ENCODE peak calls at places on chromosomes 11 and 22, in seven cellular contexts. One of them, this sample, is unnamed.

GRCh38 chr11:6572215-6572614 is 31.2 kb downstream of the RRP8 start:
- DNase-seq in mesendoderm: no peak
- DNase-seq in neuronal stem cell: no peak
- DNase-seq in trophoblast cell: no peak
- DNase-seq in IMR-90: peak; percentile 84
- DNase-seq in H1: no peak
- DNase-seq in H9: no peak
- DNase-seq in this sample: no peak

GRCh38 chr11:65532388-65533064 is 7.6 kb downstream of the SCYL1 start:
- DNase-seq in H1: no peak
- DNase-seq in trophoblast cell: no peak
- DNase-seq in IMR-90: no peak
- DNase-seq in neuronal stem cell: no peak
- DNase-seq in H9: no peak
- DNase-seq in mesendoderm: no peak
- DNase-seq in this sample: no peak

GRCh38 chr11:44651535-44652130 is 75.1 kb upstream of the TSPAN18 start:
- DNase-seq in trophoblast cell: no peak
- DNase-seq in H1: no peak
- DNase-seq in H9: no peak
- DNase-seq in mesendoderm: no peak
- DNase-seq in neuronal stem cell: no peak
- DNase-seq in IMR-90: no peak
- DNase-seq in this sample: no peak

GRCh38 chr11:66970808-66971442 is 4.2 kb upstream of the C11orf86 start:
- DNase-seq in neuronal stem cell: no peak
- DNase-seq in mesendoderm: peak; percentile 23
- DNase-seq in H1: no peak
- DNase-seq in H9: no peak
- DNase-seq in IMR-90: peak; percentile 100
- DNase-seq in trophoblast cell: peak; percentile 80
- DNase-seq in this sample: no peak

GRCh38 chr11:72229336-72229924 is 4.9 kb downstream of the INPPL1 start:
- DNase-seq in H1: no peak
- DNase-seq in H9: no peak
- DNase-seq in neuronal stem cell: no peak
- DNase-seq in mesendoderm: no peak
- DNase-seq in IMR-90: no peak
- DNase-seq in trophoblast cell: no peak
- DNase-seq in this sample: no peak

GRCh38 chr11:32002311-32002710 is 88.6 kb upstream of the RCN1 start:
- DNase-seq in mesendoderm: no peak
- DNase-seq in H9: no peak
- DNase-seq in trophoblast cell: no peak
- DNase-seq in neuronal stem cell: no peak
- DNase-seq in H1: no peak
- DNase-seq in IMR-90: no peak
- DNase-seq in this sample: no peak

GRCh38 chr11:35111171-35112055 is 27.6 kb upstream of the CD44 start:
- DNase-seq in H1: no peak
- DNase-seq in H9: no peak
- DNase-seq in mesendoderm: no peak
- DNase-seq in IMR-90: peak; percentile 92
- DNase-seq in neuronal stem cell: no peak
- DNase-seq in trophoblast cell: peak; percentile 27
- DNase-seq in this sample: no peak

GRCh38 chr11:12815150-12815523 is 140.9 kb downstream of the TEAD1 start:
- DNase-seq in H1: no peak
- DNase-seq in mesendoderm: no peak
- DNase-seq in neuronal stem cell: no peak
- DNase-seq in H9: no peak
- DNase-seq in IMR-90: no peak
- DNase-seq in trophoblast cell: no peak
- DNase-seq in this sample: no peak

GRCh38 chr22:49132009-49132408 is 695.7 kb downstream of the BRD1 start:
- DNase-seq in trophoblast cell: no peak
- DNase-seq in H9: no peak
- DNase-seq in neuronal stem cell: no peak
- DNase-seq in H1: no peak
- DNase-seq in mesendoderm: no peak
- DNase-seq in IMR-90: no peak
- DNase-seq in this sample: no peak

GRCh38 chr22:48574776-48575566 is 1252.7 kb downstream of the BRD1 start:
- DNase-seq in H9: peak; percentile 82
- DNase-seq in neuronal stem cell: peak; percentile 74
- DNase-seq in trophoblast cell: no peak
- DNase-seq in H1: peak; percentile 33
- DNase-seq in IMR-90: no peak
- DNase-seq in mesendoderm: peak; percentile 83
- DNase-seq in this sample: no peak

GRCh38 chr11:46912526-46913150 is 5.7 kb downstream of the LRP4 start:
- DNase-seq in trophoblast cell: no peak
- DNase-seq in H9: peak; percentile 92
- DNase-seq in IMR-90: no peak
- DNase-seq in mesendoderm: peak; percentile 97
- DNase-seq in neuronal stem cell: peak; percentile 62
- DNase-seq in H1: peak; percentile 70
- DNase-seq in this sample: no peak

GRCh38 chr22:26615830-26616435 is 1.9 kb downstream of the CRYBB1 start:
- DNase-seq in H9: no peak
- DNase-seq in IMR-90: no peak
- DNase-seq in neuronal stem cell: no peak
- DNase-seq in H1: no peak
- DNase-seq in trophoblast cell: no peak
- DNase-seq in mesendoderm: no peak
- DNase-seq in this sample: no peak

GRCh38 chr11:47858169-47858543 is 10.0 kb upstream of the NUP160 start:
- DNase-seq in H9: no peak
- DNase-seq in IMR-90: peak; percentile 72
- DNase-seq in neuronal stem cell: no peak
- DNase-seq in mesendoderm: no peak
- DNase-seq in trophoblast cell: no peak
- DNase-seq in H1: no peak
- DNase-seq in this sample: no peak

GRCh38 chr11:46916669-46917108 is 1.7 kb downstream of the LRP4 start:
- DNase-seq in H1: no peak
- DNase-seq in H9: peak; percentile 70
- DNase-seq in neuronal stem cell: no peak
- DNase-seq in mesendoderm: peak; percentile 92
- DNase-seq in IMR-90: peak; percentile 78
- DNase-seq in trophoblast cell: no peak
- DNase-seq in this sample: no peak

GRCh38 chr22:27349456-27349855 is 452.1 kb downstream of the MN1 start:
- DNase-seq in mesendoderm: no peak
- DNase-seq in neuronal stem cell: no peak
- DNase-seq in H9: no peak
- DNase-seq in trophoblast cell: no peak
- DNase-seq in H1: no peak
- DNase-seq in IMR-90: peak; percentile 47
- DNase-seq in this sample: no peak

GRCh38 chr22:50304528-50305392 is 2.7 kb downstream of the PLXNB2 start:
- DNase-seq in IMR-90: no peak
- DNase-seq in neuronal stem cell: no peak
- DNase-seq in mesendoderm: no peak
- DNase-seq in H1: no peak
- DNase-seq in trophoblast cell: no peak
- DNase-seq in H9: no peak
- DNase-seq in this sample: no peak

GRCh38 chr11:35794850-35795249 is 132.3 kb downstream of the TRIM44 start:
- DNase-seq in mesendoderm: peak; percentile 26
- DNase-seq in H1: no peak
- DNase-seq in trophoblast cell: peak; percentile 18
- DNase-seq in H9: no peak
- DNase-seq in IMR-90: peak; percentile 88
- DNase-seq in neuronal stem cell: no peak
- DNase-seq in this sample: no peak

GRCh38 chr22:36457688-36458450 is 23.6 kb downstream of the TXN2 start:
- DNase-seq in trophoblast cell: no peak
- DNase-seq in H9: peak; percentile 58
- DNase-seq in neuronal stem cell: no peak
- DNase-seq in H1: no peak
- DNase-seq in IMR-90: no peak
- DNase-seq in mesendoderm: no peak
- DNase-seq in this sample: no peak

DNA sequence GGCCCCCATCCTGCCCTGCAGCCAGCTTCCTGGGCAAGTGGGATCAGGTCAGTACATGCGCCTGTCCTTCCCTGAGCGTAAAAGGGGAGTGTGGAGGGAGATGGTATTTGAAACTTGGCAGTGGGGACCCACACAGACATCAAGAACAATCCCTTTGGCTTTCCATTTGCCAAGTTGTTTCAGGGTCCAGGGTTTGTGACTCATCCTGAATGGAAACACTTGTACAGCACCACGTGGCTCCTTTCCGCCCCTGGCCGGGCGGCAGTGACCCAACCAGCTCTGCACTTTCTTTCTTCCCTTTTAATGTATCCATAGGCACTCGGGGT is 190.1 kb downstream of the SNX19 start:
- DNase-seq in mesendoderm: no peak
- DNase-seq in trophoblast cell: no peak
- DNase-seq in H9: no peak
- DNase-seq in neuronal stem cell: no peak
- DNase-seq in H1: no peak
- DNase-seq in IMR-90: peak; percentile 65
- DNase-seq in this sample: no peak
- H3K27ac ChIP-seq in mesendoderm: no peak overlapping the region
- H3K27ac ChIP-seq in trophoblast cell: no peak overlapping the region
- H3K27ac ChIP-seq in H9: no peak overlapping the region
- H3K27ac ChIP-seq in neuronal stem cell: no peak overlapping the region
- H3K27ac ChIP-seq in H1: no peak overlapping the region
- H3K27ac ChIP-seq in IMR-90: peak overlapping the region; percentile 31
- H3K27ac ChIP-seq in this sample: no peak overlapping the region

GRCh38 chr11:116694017-116694725 is 78.6 kb downstream of the BUD13 start:
- DNase-seq in mesendoderm: no peak
- DNase-seq in IMR-90: no peak
- DNase-seq in H9: no peak
- DNase-seq in H1: no peak
- DNase-seq in trophoblast cell: no peak
- DNase-seq in neuronal stem cell: no peak
- DNase-seq in this sample: no peak

GRCh38 chr11:116695657-116696254 is 77.0 kb downstream of the BUD13 start:
- DNase-seq in IMR-90: no peak
- DNase-seq in H9: no peak
- DNase-seq in mesendoderm: no peak
- DNase-seq in trophoblast cell: no peak
- DNase-seq in neuronal stem cell: no peak
- DNase-seq in H1: no peak
- DNase-seq in this sample: no peak

GRCh38 chr11:116693206-116694016 is 79.4 kb downstream of the BUD13 start:
- DNase-seq in neuronal stem cell: no peak
- DNase-seq in mesendoderm: no peak
- DNase-seq in H1: no peak
- DNase-seq in IMR-90: no peak
- DNase-seq in H9: no peak
- DNase-seq in trophoblast cell: peak; percentile 74
- DNase-seq in this sample: no peak

GRCh38 chr11:116696381-116696941 is 76.3 kb downstream of the BUD13 start:
- DNase-seq in mesendoderm: peak; percentile 73
- DNase-seq in H1: no peak
- DNase-seq in H9: peak; percentile 94
- DNase-seq in IMR-90: no peak
- DNase-seq in trophoblast cell: peak; percentile 17
- DNase-seq in neuronal stem cell: no peak
- DNase-seq in this sample: no peak

DNA sequence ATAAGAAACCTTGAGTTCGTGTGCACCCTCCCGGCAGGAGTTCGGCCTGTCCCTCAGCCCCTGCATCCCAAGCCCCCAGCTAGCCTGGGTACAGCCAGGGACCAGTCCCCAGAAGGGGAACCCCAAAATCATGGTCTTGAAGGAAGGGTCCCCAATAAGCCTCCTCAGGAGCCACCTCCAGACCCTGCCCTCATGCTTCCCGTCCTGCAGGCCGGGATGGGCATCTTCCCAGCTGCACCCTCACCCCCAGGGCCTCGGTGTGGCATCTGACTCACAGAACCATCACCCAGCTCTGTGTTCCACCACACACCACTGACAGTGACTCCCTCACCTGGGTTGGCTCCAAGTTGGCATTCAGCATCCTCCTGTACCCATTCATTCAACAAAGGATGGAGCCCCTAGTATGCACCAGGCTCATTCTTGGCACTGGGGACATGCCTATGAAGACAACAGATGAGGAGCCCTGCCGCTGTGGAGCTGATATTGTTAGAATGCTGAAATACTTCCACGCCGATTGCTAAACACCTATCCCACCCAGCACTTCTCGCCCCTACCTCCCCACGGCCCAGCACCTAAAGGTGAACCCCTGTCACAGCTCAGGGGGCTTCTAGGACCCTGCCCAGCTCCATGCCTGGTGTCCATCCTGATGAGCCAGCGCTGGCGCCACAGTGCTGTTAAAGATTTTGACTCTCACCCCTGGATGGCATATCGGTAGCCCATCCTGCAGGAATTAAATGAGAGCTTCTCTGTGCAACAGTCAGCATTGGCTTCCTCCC is 77.8 kb downstream of the BUD13 start:
- DNase-seq in mesendoderm: no peak
- DNase-seq in H1: no peak
- DNase-seq in trophoblast cell: no peak
- DNase-seq in IMR-90: no peak
- DNase-seq in neuronal stem cell: no peak
- DNase-seq in H9: no peak
- DNase-seq in this sample: no peak
- H3K9ac ChIP-seq in mesendoderm: no peak overlapping the region
- H3K9ac ChIP-seq in H1: no peak overlapping the region
- H3K9ac ChIP-seq in trophoblast cell: no peak overlapping the region
- H3K9ac ChIP-seq in IMR-90: no peak overlapping the region
- H3K9ac ChIP-seq in neuronal stem cell: peak overlapping the region; percentile 10
- H3K9ac ChIP-seq in H9: no peak overlapping the region
- H3K9ac ChIP-seq in this sample: no peak overlapping the region

DNA sequence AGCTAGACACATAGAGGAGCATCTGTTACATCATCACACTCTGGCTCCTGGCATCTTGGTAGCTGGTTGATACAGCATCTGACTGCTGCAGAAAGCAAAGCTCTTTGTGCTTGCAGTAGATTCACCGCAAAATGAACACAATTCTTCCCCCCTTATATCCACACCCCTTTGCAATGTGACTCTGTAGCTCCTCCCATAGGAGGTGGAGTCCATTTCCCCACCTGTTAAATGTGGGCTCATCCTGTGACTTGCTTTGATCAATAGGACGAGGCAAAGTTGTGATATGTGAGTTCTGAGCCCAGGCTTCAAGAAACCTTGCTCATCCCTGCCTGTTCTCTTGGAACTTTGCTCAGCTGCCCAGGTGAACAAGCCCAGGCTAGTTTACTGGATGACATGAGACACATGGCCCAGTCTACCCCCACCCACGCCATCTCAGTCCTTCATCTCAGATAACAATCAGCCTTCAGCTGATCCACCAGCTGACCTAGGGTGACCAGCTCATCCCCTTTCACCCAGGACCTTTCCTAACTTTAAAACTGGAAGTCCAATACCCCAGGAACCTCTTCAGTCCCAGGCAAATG is 272.2 kb downstream of the TENM4 start:
- DNase-seq in mesendoderm: no peak
- DNase-seq in IMR-90: no peak
- DNase-seq in neuronal stem cell: no peak
- DNase-seq in trophoblast cell: peak; percentile 38
- DNase-seq in H9: no peak
- DNase-seq in H1: no peak
- DNase-seq in this sample: no peak
- H3K27ac ChIP-seq in mesendoderm: no peak overlapping the region
- H3K27ac ChIP-seq in IMR-90: no peak overlapping the region
- H3K27ac ChIP-seq in neuronal stem cell: no peak overlapping the region
- H3K27ac ChIP-seq in trophoblast cell: peak overlapping the region; percentile 55
- H3K27ac ChIP-seq in H9: no peak overlapping the region
- H3K27ac ChIP-seq in H1: no peak overlapping the region
- H3K27ac ChIP-seq in this sample: no peak overlapping the region

GRCh38 chr11:64314146-64314804 is 3.1 kb downstream of the TRMT112 start:
- DNase-seq in IMR-90: no peak
- DNase-seq in H1: no peak
- DNase-seq in neuronal stem cell: no peak
- DNase-seq in mesendoderm: no peak
- DNase-seq in trophoblast cell: no peak
- DNase-seq in H9: no peak
- DNase-seq in this sample: no peak
- H3K9ac ChIP-seq in IMR-90: no peak overlapping the region
- H3K9ac ChIP-seq in H1: no peak overlapping the region
- H3K9ac ChIP-seq in neuronal stem cell: peak overlapping the region; percentile 60
- H3K9ac ChIP-seq in mesendoderm: no peak overlapping the region
- H3K9ac ChIP-seq in trophoblast cell: no peak overlapping the region
- H3K9ac ChIP-seq in H9: no peak overlapping the region
- H3K9ac ChIP-seq in this sample: no peak overlapping the region

This sample was measured in SK-N-MC.